ENCODE peak calls at places on chromosomes 4 and X, in nine cellular contexts. S is H4; G is stimulated activated CD4-positive, alpha-beta T cell treated with anti-CD3 and anti-CD28 coated beads, Interleukin-1b, Interleukin-23, amount 100 ng/mL, for 48 hours; O is NT2/D1; E is pons; Y is small intestine; T is T-helper 17 cell; J is AG20443; D is A172. K is an unnamed sample.

GRCh38 chrX:23811135-23811781 is 28.3 kb downstream of the SAT1 start:
- DNase-seq in S (no peak), G (no peak), O (no peak), E (peak), Y (no peak), T (no peak), J (peak), D (no peak), K (no peak)

GRCh38 chr4:8838911-8839431 is 32.7 kb downstream of the HMX1 start:
- DNase-seq in S (no peak), G (no peak), O (no peak), E (no peak), Y (no peak), T (peak), J (no peak), D (no peak), K (no peak)

GRCh38 chrX:24117288-24117687 is 32.2 kb upstream of the ZFX start:
- DNase-seq in S (peak), G (no peak), O (no peak), E (peak), Y (no peak), T (no peak), J (peak), D (peak), K (no peak)

GRCh38 chr4:79341893-79342653 is 16.2 kb upstream of the NAA11 start:
- DNase-seq in S (no peak), G (no peak), O (no peak), E (no peak), Y (no peak), T (no peak), J (no peak), D (no peak), K (no peak)

GRCh38 chr4:101183658-101184373 is 163.5 kb downstream of the PPP3CA start:
- DNase-seq in S (no peak), G (no peak), O (no peak), E (no peak), Y (peak), T (no peak), J (no peak), D (no peak), K (no peak)

GRCh38 chr4:54073481-54073880 is 9.1 kb upstream of the CHIC2 start:
- DNase-seq in S (no peak), G (no peak), O (no peak), E (no peak), Y (no peak), T (no peak), J (peak), D (no peak), K (no peak)

GRCh38 chr4:38606587-38606905 is 57.5 kb upstream of the KLF3 start:
- DNase-seq in S (no peak), G (no peak), O (no peak), E (no peak), Y (no peak), T (no peak), J (no peak), D (no peak), K (no peak)

GRCh38 chrX:37955273-37955672 is 51.1 kb upstream of the SYTL5 start:
- DNase-seq in S (no peak), G (no peak), O (no peak), E (no peak), Y (no peak), T (no peak), J (no peak), D (no peak), K (no peak)

GRCh38 chr4:153209410-153209809 is 5.2 kb downstream of the TRIM2 start:
- DNase-seq in S (no peak), G (no peak), O (no peak), E (no peak), Y (no peak), T (no peak), J (no peak), D (no peak), K (no peak)

K was measured in activated CD4-positive, alpha-beta T cell treated with anti-CD3 and anti-CD28 coated beads for 48 hours.